ENCODE peak calls at places on chromosomes 4 and X, in seven cellular contexts. Q, J, P, G, X, O and I are unnamed samples.
A peak's percentile ranks its signal among the peaks of the same experiment; 100 is the strongest.

GRCh38 chr4:29722253-29722652 is 997.9 kb upstream of the PCDH7 start:
- DNase-seq in Q (no peak), J (no peak), P (no peak), G (no peak), X (no peak), O (no peak), I (no peak)

GRCh38 chr4:129822708-129823504 is 727.0 kb downstream of the C4orf33 start:
- DNase-seq in Q (no peak), J (no peak), P (no peak), G (no peak), X (no peak), O (peak; percentile 53), I (peak; percentile 24)

GRCh38 chr4:24582235-24582863 is 2.0 kb downstream of the DHX15 start:
- DNase-seq in Q (no peak), J (no peak), P (no peak), G (no peak), X (no peak), O (no peak), I (no peak)

GRCh38 chrX:111492085-111492484 is 19.4 kb upstream of the SERTM2 start:
- DNase-seq in Q (no peak), J (no peak), P (no peak), G (no peak), X (no peak), O (no peak), I (no peak)

GRCh38 chr4:150211821-150212445 is 133.7 kb downstream of the DCLK2 start:
- DNase-seq in Q (no peak), J (no peak), P (no peak), G (no peak), X (no peak), O (no peak), I (no peak)

GRCh38 chrX:74422576-74423288 is 1.4 kb downstream of the SLC16A2 start:
- DNase-seq in Q (peak; percentile 70), J (no peak), P (no peak), G (no peak), X (peak; percentile 4), O (no peak), I (peak; percentile 58)

GRCh38 chr4:183443609-183444148 is 757 bp upstream of the CDKN2AIP start:
- DNase-seq in Q (peak; percentile 68), J (peak; percentile 25), P (no peak), G (no peak), X (no peak), O (no peak), I (peak; percentile 35)

GRCh38 chrX:1465261-1466231 is 12.8 kb upstream of the ASMTL start:
- DNase-seq in Q (no peak), J (no peak), P (no peak), G (no peak), X (no peak), O (no peak), I (no peak)

GRCh38 chr4:165537028-165537648 is 158.3 kb downstream of the CPE start:
- DNase-seq in Q (no peak), J (peak; percentile 3), P (peak; percentile 47), G (no peak), X (peak; percentile 40), O (peak; percentile 51), I (peak; percentile 50)

GRCh38 chrX:152575331-152575730 is 62.4 kb upstream of the GABRQ start:
- DNase-seq in Q (no peak), J (no peak), P (no peak), G (no peak), X (no peak), O (no peak), I (no peak)

DNA sequence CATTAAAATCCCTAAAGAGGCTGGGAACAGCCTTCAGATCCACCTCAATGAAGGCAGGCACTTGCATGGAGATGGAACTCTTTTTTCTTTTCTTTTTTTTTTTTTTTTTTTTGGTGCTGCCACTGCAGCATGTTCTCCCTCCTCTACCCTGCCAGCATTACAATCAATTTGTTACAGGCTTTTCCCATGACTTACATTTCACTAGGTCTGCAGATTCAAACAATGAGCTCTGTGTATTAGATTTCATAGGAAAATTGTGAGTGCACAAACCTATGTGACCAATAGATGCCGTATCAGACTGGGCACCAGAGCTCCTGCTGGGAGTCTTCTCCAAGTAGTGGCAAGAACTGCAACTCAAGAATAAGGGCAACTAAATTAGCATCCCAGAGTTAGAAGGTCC is 63.8 kb upstream of the GABRQ start:
- DNase-seq in Q (no peak), J (no peak), P (no peak), G (no peak), X (no peak), O (no peak), I (no peak)
- TF ChIP-seq SP1 in Q (no peak), J (no peak), P (no peak), G (no peak), X (no peak), O (no peak), I (no peak)

GRCh38 chr4:72457158-72457557 is 111.9 kb downstream of the ADAMTS3 start:
- DNase-seq in Q (no peak), J (no peak), P (no peak), G (no peak), X (no peak), O (no peak), I (no peak)
- TF ChIP-seq SP1 in Q (no peak), J (no peak), P (no peak), G (no peak), X (no peak), O (no peak), I (no peak)

GRCh38 chr4:80365928-80366327 is 30.4 kb downstream of the CFAP299 start:
- DNase-seq in Q (peak; percentile 52), J (no peak), P (peak; percentile 17), G (peak; percentile 26), X (peak; percentile 23), O (peak; percentile 3), I (peak; percentile 65)

GRCh38 chr4:80374180-80374579 is 38.6 kb downstream of the CFAP299 start:
- DNase-seq in Q (no peak), J (no peak), P (no peak), G (no peak), X (no peak), O (no peak), I (no peak)

GRCh38 chr4:80371046-80371445 is 35.5 kb downstream of the CFAP299 start:
- DNase-seq in Q (no peak), J (no peak), P (no peak), G (no peak), X (no peak), O (no peak), I (no peak)

GRCh38 chr4:80367737-80368136 is 32.2 kb downstream of the CFAP299 start:
- DNase-seq in Q (no peak), J (no peak), P (no peak), G (no peak), X (no peak), O (no peak), I (no peak)

DNA sequence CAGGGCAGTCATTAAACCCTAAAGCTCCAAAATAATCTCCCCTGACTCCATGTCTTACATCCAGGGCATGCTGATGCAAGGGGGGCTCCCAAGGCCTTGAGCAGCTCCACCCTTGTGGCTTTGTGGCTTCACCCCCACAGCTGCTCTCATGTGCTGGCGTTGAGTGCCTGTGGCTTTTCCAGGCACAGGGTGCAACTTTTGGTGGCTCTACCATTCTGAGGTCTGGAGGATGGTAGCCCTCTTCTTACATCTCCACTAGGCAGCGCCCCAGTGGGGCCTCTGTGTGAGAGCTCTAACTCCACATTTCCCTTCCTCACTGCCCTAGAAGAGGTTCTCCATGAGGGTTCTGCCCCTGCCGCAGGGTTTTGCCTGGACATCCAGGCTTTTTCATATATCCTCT is 35.1 kb downstream of the CFAP299 start:
- DNase-seq in Q (no peak), J (no peak), P (no peak), G (no peak), X (no peak), O (no peak), I (no peak)
- TF ChIP-seq SP1 in Q (no peak), J (no peak), P (no peak), G (no peak), X (no peak), O (no peak), I (no peak)

GRCh38 chr4:158131037-158131436 is 41.8 kb downstream of the GASK1B start:
- DNase-seq in Q (no peak), J (no peak), P (no peak), G (no peak), X (no peak), O (no peak), I (no peak)

GRCh38 chr4:158129649-158130048 is 43.2 kb downstream of the GASK1B start:
- DNase-seq in Q (no peak), J (no peak), P (no peak), G (no peak), X (no peak), O (no peak), I (no peak)

GRCh38 chr4:158134257-158134656 is 38.6 kb downstream of the GASK1B start:
- DNase-seq in Q (no peak), J (no peak), P (no peak), G (no peak), X (no peak), O (no peak), I (no peak)

GRCh38 chr4:158130204-158130603 is 42.6 kb downstream of the GASK1B start:
- DNase-seq in Q (no peak), J (no peak), P (no peak), G (no peak), X (no peak), O (no peak), I (no peak)

DNA sequence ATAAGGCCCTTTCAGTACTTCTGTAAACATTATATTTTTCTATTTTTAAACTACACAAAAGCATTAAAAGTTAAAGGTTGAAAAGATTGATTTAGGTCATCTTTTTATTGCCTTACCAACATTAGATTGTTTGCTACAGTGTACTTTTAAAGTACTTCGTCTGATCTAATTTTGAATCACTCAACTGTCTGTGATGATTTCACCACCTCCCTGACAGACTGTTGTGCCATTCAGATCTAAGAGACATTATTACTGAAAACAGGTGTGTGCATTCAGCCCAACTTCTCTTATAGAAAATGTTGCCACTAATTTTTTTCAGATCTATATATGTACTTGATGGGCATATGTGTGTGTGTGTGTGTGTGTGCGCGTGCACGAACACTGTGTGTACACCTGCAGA is 39.3 kb downstream of the GASK1B start:
- DNase-seq in Q (no peak), J (no peak), P (no peak), G (no peak), X (no peak), O (no peak), I (no peak)
- TF ChIP-seq SP1 in Q (no peak), J (no peak), P (no peak), G (no peak), X (no peak), O (no peak), I (no peak)